ENCODE peak calls at places on chromosomes 1 and 21, in four cellular contexts. M, J, K and X are unnamed samples.
A peak's percentile ranks its signal among the peaks of the same experiment; 100 is the strongest.

GRCh38 chr1:154666051-154666793 is 58.2 kb upstream of the ADAR start:
- DNase-seq in K (no peak), J (no peak), M (no peak), X (no peak)

GRCh38 chr1:157478030-157478429 is 74.3 kb downstream of the FCRL5 start:
- DNase-seq in J (no peak), K (no peak), M (no peak), X (no peak)

GRCh38 chr1:87265786-87266185 is 62.9 kb upstream of the LMO4 start:
- DNase-seq in M (no peak), J (no peak), K (no peak), X (no peak)

GRCh38 chr1:246907472-246907871 is 24.3 kb downstream of the AHCTF1 start:
- DNase-seq in K (peak; percentile 26), J (peak; percentile 59), M (no peak), X (no peak)

GRCh38 chr1:220926146-220926545 is 46.9 kb downstream of the HLX start:
- DNase-seq in K (no peak), J (no peak), M (no peak), X (no peak)

GRCh38 chr1:59057211-59057694 is 239.6 kb upstream of the FGGY start:
- DNase-seq in K (peak; percentile 82), J (no peak), M (no peak), X (peak; percentile 40)

GRCh38 chr1:169081503-169082123 is 24.9 kb upstream of the ATP1B1 start:
- DNase-seq in K (no peak), M (no peak), J (no peak), X (no peak)

GRCh38 chr1:109980324-109981127 is 4.0 kb upstream of the AHCYL1 start:
- DNase-seq in M (no peak), J (no peak), K (peak; percentile 30), X (peak; percentile 53)

GRCh38 chr1:16151200-16151708 is 4.6 kb downstream of the EPHA2 start:
- DNase-seq in M (no peak), K (peak; percentile 59), J (peak; percentile 65), X (no peak)

GRCh38 chr1:68442822-68443556 is 6.8 kb downstream of the RPE65 start:
- DNase-seq in J (peak; percentile 35), K (peak; percentile 44), M (peak; percentile 61), X (peak; percentile 48)

GRCh38 chr1:192805832-192806323 is 3.0 kb upstream of the RGS2 start:
- DNase-seq in J (peak; percentile 66), M (no peak), K (peak; percentile 50), X (no peak)

DNA sequence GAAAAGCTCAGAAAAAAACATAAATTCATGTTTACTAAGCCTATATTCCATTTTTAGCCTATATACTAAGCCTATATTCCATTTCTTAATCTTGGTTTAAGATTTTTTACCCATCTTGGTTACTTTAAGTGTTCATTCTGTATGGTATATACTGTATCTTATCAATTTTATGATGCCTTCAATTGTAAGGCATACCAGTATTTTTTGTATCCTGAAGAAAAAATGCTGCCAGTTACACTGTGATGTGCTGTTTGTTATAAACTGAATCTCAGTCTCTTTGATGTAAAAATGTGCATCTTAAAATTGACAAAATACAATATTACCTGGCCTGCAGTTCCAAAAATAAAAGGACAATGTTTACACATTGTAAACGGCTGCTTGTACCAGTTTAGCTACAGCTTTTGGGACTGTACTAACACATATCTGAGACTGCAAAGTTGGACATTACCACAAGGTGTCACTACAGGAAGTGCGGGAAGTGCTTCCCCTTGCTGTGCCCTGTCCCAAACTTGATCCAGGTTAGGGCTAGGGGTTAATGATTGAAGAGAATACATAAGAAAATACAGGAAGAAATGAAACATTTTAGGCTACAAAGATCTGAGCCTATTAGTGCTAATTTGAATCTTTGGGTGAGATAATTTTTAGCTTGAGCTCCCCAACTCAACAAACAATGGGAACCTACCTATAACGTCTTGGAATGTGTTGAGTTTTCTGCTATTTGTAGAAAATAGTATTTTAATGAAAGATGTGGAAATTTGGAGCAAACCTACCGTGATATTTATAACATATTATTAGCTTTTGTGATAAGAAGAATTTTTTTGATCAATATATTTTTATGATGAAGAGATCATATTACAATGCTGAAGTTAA is 108.9 kb downstream of the LBR start:
- DNase-seq in J (peak; percentile 60), M (no peak), K (peak; percentile 42), X (no peak)
- TF ChIP-seq MAX in J (no peak), M (no peak), K (no peak), X (no peak)

DNA sequence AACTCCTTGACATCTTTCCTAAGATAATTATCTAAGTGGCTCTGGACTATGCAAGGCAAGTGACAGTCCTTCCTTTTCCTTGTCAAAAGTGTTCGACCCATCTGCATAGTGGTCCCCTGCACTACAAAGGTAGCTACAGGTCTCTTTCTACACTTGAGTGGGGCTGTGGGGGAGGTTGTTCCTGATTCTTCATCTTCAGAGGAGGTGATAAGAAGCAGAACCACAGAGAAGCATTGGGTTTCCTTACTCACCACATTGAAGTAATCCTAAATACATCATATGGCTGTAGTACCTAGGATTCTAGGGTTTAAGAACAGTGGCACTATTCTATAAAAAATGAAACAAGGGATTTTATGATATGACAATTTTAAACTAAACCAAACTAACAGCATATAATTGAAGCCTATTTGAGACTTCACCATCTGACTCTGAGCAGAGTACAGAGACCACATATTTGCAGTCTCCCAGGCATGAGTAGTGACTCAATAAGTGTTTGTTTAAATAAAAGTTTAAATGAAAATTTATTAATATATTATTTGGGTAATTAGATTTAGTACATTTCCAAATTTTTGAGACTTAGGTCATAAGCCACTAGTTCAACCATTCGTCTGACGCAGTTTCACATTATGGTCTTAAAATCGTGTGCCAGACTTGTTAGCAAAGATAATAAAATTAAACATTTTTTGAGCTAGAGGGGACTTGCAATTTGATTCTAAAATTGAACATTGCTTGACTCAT is 54.9 kb upstream of the NEK7 start:
- DNase-seq in M (no peak), K (no peak), J (no peak), X (no peak)
- TF ChIP-seq TEAD4 in M (no peak), K (no peak), J (no peak), X (no peak)

DNA sequence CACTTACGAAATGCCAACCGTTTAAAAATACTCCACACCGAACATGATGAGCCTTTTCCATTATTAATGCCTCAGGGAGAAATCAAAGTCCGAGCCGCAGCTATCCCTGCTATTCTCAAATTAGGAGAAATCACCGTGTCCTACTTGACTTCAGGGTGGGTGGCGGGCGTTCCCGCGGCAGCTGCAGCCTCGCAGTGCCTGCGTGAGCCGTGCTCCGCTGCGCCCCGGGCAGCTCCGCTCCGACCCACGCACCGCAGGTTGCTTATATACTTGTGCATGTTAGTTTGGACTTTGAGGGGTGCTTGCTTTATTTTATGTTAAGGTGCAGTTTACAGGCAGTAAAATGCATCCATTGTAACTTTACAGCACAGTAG is 35.6 kb upstream of the PCBP3 start:
- DNase-seq in K (peak; percentile 62), J (no peak), M (no peak), X (no peak)
- TF ChIP-seq MAX in K (no peak), J (no peak), M (no peak), X (no peak)

GRCh38 chr1:95308276-95308675 is 74.3 kb downstream of the RWDD3 start:
- DNase-seq in J (no peak), M (no peak), K (no peak), X (no peak)

GRCh38 chr1:95311762-95312161 is 77.8 kb downstream of the RWDD3 start:
- DNase-seq in J (no peak), K (no peak), M (no peak), X (no peak)

GRCh38 chr1:95309031-95309459 is 75.0 kb downstream of the RWDD3 start:
- DNase-seq in J (peak; percentile 59), M (no peak), K (peak; percentile 73), X (peak; percentile 30)

GRCh38 chr1:95311006-95311405 is 77.0 kb downstream of the RWDD3 start:
- DNase-seq in M (no peak), J (no peak), K (peak; percentile 37), X (no peak)

GRCh38 chr1:95312181-95312580 is 78.2 kb downstream of the RWDD3 start:
- DNase-seq in K (no peak), M (no peak), J (no peak), X (no peak)
- TF ChIP-seq TEAD4 in K (no peak), M (no peak), J (no peak), X (no peak)

GRCh38 chr1:31522556-31522845 is 53.8 kb upstream of the TINAGL1 start:
- DNase-seq in K (no peak), J (no peak), M (no peak), X (no peak)

GRCh38 chr1:31523012-31523411 is 53.3 kb upstream of the TINAGL1 start:
- DNase-seq in M (no peak), K (no peak), J (peak; percentile 18), X (no peak)

GRCh38 chr1:31523769-31524168 is 52.5 kb upstream of the TINAGL1 start:
- DNase-seq in J (no peak), K (no peak), M (no peak), X (no peak)

GRCh38 chr1:31521761-31522555 is 54.4 kb upstream of the TINAGL1 start:
- DNase-seq in M (no peak), K (no peak), J (no peak), X (no peak)

DNA sequence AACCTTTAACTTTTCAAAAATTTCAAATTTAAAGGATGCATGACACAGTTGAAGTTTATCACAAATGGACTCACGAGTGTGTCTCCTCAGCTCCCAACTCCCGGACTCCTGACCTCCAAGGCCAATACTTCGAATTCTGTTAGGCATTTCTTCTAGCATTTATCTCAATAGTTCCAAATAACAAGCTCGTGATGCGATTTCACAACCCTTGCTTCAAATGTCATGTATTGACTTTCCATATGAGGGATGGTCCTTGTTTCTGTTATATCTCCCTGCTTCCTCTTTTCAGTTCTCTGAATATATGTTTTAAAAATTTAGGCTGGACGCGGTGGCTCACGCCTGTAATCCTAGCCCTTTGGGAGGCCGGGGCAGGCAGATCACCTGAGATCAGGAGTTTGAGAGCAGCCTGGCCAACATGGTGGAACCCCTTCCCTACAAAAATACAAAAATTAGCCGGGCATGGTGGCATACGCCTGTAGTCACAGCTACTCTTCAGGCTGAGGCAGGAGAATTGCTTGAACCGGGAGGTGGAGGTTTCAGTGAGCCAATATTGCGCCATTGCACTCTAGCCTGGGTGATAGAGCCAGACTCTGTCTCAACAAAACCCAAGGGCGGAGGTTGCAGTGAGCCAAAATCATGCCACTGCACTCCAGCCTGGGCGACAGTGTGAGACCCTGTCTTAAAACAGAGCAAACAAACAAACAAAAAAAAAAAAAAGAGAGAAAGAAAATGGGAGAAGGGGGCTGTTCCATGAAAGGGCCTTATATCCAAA is 51.9 kb upstream of the TINAGL1 start:
- DNase-seq in J (no peak), M (no peak), K (no peak), X (no peak)
- TF ChIP-seq MAX in J (no peak), M (no peak), K (no peak), X (no peak)

GRCh38 chr21:38506606-38507331 is 8.5 kb upstream of the ERG start:
- DNase-seq in M (no peak), K (no peak), J (no peak), X (peak; percentile 27)

GRCh38 chr21:38507374-38507942 is 9.2 kb upstream of the ERG start:
- DNase-seq in K (no peak), J (no peak), M (no peak), X (no peak)

GRCh38 chr21:38505654-38506523 is 7.6 kb upstream of the ERG start:
- DNase-seq in J (peak; percentile 60), M (no peak), K (peak; percentile 56), X (no peak)

GRCh38 chr21:38503588-38503987 is 5.3 kb upstream of the ERG start:
- DNase-seq in K (peak; percentile 39), J (no peak), M (no peak), X (no peak)

DNA sequence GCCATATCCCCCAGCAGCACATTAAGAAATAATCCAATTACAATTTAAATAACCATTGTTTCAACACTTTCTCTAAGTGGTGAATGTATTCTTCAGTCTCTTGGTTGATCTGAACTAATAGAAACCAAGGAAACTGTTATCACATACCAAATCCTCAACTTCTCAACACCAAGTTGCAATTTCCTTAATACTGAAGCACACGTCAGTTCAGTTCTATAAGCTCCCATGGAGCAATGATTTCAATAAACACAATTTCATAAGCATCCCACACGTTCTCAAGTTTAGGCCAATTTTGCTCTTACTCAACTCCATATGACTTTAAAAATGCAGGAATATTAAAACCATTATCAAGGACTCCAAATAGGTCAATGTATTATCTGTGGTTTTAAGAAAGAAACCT is 5.8 kb upstream of the ERG start:
- DNase-seq in M (no peak), J (no peak), K (no peak), X (no peak)
- TF ChIP-seq TEAD4 in M (no peak), J (no peak), K (no peak), X (no peak)